ENCODE peak calls at places on chromosomes 4 and X, in four cellular contexts. One of them, this sample, is unnamed.

GRCh38 chrX:154813801-154814200 is 8.5 kb upstream of the MPP1 start:
- DNase-seq in Panc1: no peak
- DNase-seq in GM23338: peak; percentile 56
- DNase-seq in spleen: no peak
- DNase-seq in this sample: no peak

GRCh38 chrX:11579856-11580595 is 85.7 kb downstream of the ARHGAP6 start:
- DNase-seq in spleen: no peak
- DNase-seq in GM23338: no peak
- DNase-seq in Panc1: no peak
- DNase-seq in this sample: no peak

GRCh38 chr4:108466936-108467902 is 153.2 kb upstream of the RPL34 start:
- DNase-seq in Panc1: no peak
- DNase-seq in GM23338: no peak
- DNase-seq in spleen: no peak
- DNase-seq in this sample: no peak

GRCh38 chrX:12970691-12971202 is 4.2 kb upstream of the TMSB4X start:
- DNase-seq in Panc1: no peak
- DNase-seq in spleen: peak; percentile 64
- DNase-seq in GM23338: peak; percentile 70
- DNase-seq in this sample: no peak

GRCh38 chr4:177308125-177308524 is 1.5 kb upstream of the NEIL3 start:
- DNase-seq in Panc1: no peak
- DNase-seq in GM23338: no peak
- DNase-seq in spleen: no peak
- DNase-seq in this sample: peak; percentile 55

GRCh38 chr4:90328558-90328957 is 201.4 kb downstream of the CCSER1 start:
- DNase-seq in Panc1: no peak
- DNase-seq in GM23338: peak; percentile 12
- DNase-seq in spleen: no peak
- DNase-seq in this sample: no peak

GRCh38 chrX:103846395-103846794 is 14.3 kb upstream of the RAB9B start:
- DNase-seq in GM23338: no peak
- DNase-seq in spleen: no peak
- DNase-seq in Panc1: no peak
- DNase-seq in this sample: no peak

GRCh38 chr4:158996669-158997074 is 106.2 kb upstream of the RAPGEF2 start:
- DNase-seq in GM23338: no peak
- DNase-seq in Panc1: peak; percentile 88
- DNase-seq in spleen: no peak
- DNase-seq in this sample: no peak

GRCh38 chr4:20030108-20030507 is 221.6 kb upstream of the SLIT2 start:
- DNase-seq in Panc1: no peak
- DNase-seq in spleen: no peak
- DNase-seq in GM23338: no peak
- DNase-seq in this sample: no peak

GRCh38 chr4:2798399-2799301 is 5.8 kb downstream of the SH3BP2 start:
- DNase-seq in spleen: peak; percentile 95
- DNase-seq in GM23338: no peak
- DNase-seq in Panc1: no peak
- DNase-seq in this sample: no peak

GRCh38 chr4:47160095-47160494 is 128.7 kb downstream of the GABRB1 start:
- DNase-seq in GM23338: no peak
- DNase-seq in spleen: no peak
- DNase-seq in Panc1: no peak
- DNase-seq in this sample: no peak

GRCh38 chr4:7306021-7306420 is 113.7 kb downstream of the SORCS2 start:
- DNase-seq in GM23338: no peak
- DNase-seq in Panc1: no peak
- DNase-seq in spleen: no peak
- DNase-seq in this sample: no peak

GRCh38 chr4:101356928-101357327 is 9.6 kb upstream of the PPP3CA start:
- DNase-seq in GM23338: no peak
- DNase-seq in Panc1: peak; percentile 65
- DNase-seq in spleen: no peak
- DNase-seq in this sample: no peak

GRCh38 chr4:173367946-173368345 is 2.8 kb upstream of the SAP30 start:
- DNase-seq in spleen: no peak
- DNase-seq in Panc1: no peak
- DNase-seq in GM23338: no peak
- DNase-seq in this sample: no peak

GRCh38 chr4:70666369-70666768 is at the start of gene JCHAIN:
- DNase-seq in spleen: no peak
- DNase-seq in Panc1: no peak
- DNase-seq in GM23338: no peak
- DNase-seq in this sample: no peak

GRCh38 chrX:85391185-85391878 is 11.9 kb upstream of the POF1B start:
- DNase-seq in GM23338: no peak
- DNase-seq in Panc1: no peak
- DNase-seq in spleen: no peak
- DNase-seq in this sample: no peak

GRCh38 chr4:162461952-162462351 is 298.2 kb upstream of the FSTL5 start:
- DNase-seq in spleen: no peak
- DNase-seq in Panc1: no peak
- DNase-seq in GM23338: peak; percentile 15
- DNase-seq in this sample: no peak

GRCh38 chr4:186191266-186192067 is at the start of gene CYP4V2:
- DNase-seq in spleen: peak; percentile 96
- DNase-seq in Panc1: peak; percentile 8
- DNase-seq in GM23338: peak; percentile 88
- DNase-seq in this sample: peak; percentile 30

GRCh38 chrX:51568586-51568985 is 50.1 kb downstream of the CENPVL3 start:
- DNase-seq in GM23338: no peak
- DNase-seq in Panc1: peak; percentile 76
- DNase-seq in spleen: no peak
- DNase-seq in this sample: no peak

GRCh38 chr4:77856152-77856551 is 6.5 kb upstream of the MRPL1 start:
- DNase-seq in Panc1: no peak
- DNase-seq in GM23338: no peak
- DNase-seq in spleen: no peak
- DNase-seq in this sample: no peak

GRCh38 chr4:159159611-159160010 is 56.7 kb downstream of the RAPGEF2 start:
- DNase-seq in spleen: no peak
- DNase-seq in Panc1: no peak
- DNase-seq in GM23338: no peak
- DNase-seq in this sample: no peak

GRCh38 chr4:74237425-74237966 is 70.8 kb upstream of the EPGN start:
- DNase-seq in GM23338: no peak
- DNase-seq in Panc1: no peak
- DNase-seq in spleen: no peak
- DNase-seq in this sample: no peak

GRCh38 chr4:24741915-24742314 is 53.5 kb upstream of the SOD3 start:
- DNase-seq in Panc1: no peak
- DNase-seq in GM23338: no peak
- DNase-seq in spleen: no peak
- DNase-seq in this sample: no peak

GRCh38 chr4:25368315-25368714 is 8.7 kb upstream of the ANAPC4 start:
- DNase-seq in Panc1: no peak
- DNase-seq in GM23338: no peak
- DNase-seq in spleen: no peak
- DNase-seq in this sample: no peak

GRCh38 chr4:73864365-73864764 is 4.8 kb upstream of the CXCL1 start:
- DNase-seq in Panc1: no peak
- DNase-seq in spleen: no peak
- DNase-seq in GM23338: peak; percentile 57
- DNase-seq in this sample: no peak

GRCh38 chr4:144712775-144713174 is 66.8 kb downstream of the HHIP start:
- DNase-seq in spleen: no peak
- DNase-seq in GM23338: no peak
- DNase-seq in Panc1: no peak
- DNase-seq in this sample: no peak

GRCh38 chr4:108117473-108118182 is 51.1 kb downstream of the LEF1 start:
- DNase-seq in Panc1: no peak
- DNase-seq in spleen: no peak
- DNase-seq in GM23338: peak; percentile 87
- DNase-seq in this sample: no peak

GRCh38 chr4:22574880-22575279 is 59.0 kb upstream of the ADGRA3 start:
- DNase-seq in GM23338: no peak
- DNase-seq in spleen: no peak
- DNase-seq in Panc1: no peak
- DNase-seq in this sample: no peak

DNA sequence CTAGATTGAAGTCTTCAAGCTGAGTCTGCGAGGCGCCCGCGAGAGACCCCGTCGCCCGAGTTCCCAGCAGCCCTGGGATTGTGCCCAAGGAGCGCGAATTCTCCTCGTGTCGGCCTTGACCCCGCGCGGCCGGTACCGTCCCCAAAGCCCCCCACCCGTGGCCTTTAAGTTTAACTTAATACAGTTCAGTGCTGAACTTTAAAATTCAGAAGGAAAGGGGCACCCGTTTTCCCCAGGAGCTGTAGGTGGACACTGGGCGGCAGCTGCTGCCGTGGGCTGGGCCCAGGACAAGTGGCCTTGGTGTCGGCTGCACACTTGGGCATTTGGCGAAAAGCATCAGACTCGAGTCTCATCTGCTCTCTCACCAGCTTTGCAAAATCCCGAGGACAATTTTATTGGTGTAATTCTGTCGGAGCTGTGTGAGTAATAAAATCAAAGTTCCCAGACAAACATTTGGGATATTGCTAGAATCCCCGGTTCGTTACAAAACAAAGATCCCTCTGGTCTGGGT is 634 bp downstream of the CWH43 start:
- DNase-seq in Panc1: no peak
- DNase-seq in GM23338: no peak
- DNase-seq in spleen: no peak
- DNase-seq in this sample: no peak
- H3K4me3 ChIP-seq in Panc1: no peak overlapping the region
- H3K4me3 ChIP-seq in GM23338: peak overlapping the region; percentile 68
- H3K4me3 ChIP-seq in spleen: no peak overlapping the region
- H3K4me3 ChIP-seq in this sample: no peak overlapping the region

DNA sequence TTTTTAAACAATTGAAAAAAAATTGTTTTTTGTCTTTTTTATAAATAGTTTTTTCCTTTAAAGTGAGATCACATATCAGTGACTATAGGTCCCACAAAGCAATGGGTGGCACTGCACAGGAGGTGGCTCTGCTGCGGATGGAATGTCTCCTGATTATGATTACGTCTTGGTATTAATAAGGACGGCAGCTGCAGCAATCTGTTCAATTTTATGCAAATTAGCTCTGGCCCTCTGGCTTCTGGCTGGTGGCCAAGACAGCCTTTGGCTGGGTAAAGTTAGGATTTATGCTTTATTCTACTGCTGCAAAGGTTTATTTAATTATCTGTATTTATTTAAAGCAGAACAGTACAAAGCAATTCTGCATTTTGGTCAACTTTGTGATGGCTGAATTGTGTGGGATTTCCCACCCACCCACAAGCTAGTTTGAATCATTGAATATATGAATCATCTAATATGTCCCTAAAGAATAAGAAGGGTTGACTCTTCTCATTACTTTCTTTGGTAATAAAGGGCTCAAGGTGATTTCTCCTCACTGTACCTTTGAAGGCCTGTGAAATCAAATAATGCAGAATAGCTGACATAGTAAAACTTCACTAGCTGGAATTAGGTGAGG is 745.6 kb upstream of the FAM241A start:
- DNase-seq in GM23338: no peak
- DNase-seq in Panc1: no peak
- DNase-seq in spleen: no peak
- DNase-seq in this sample: no peak
- H3K27me3 ChIP-seq in GM23338: no peaks in the 10 kb centered on the region
- H3K27me3 ChIP-seq in Panc1: no peaks in the 10 kb centered on the region
- H3K27me3 ChIP-seq in spleen: no peaks in the 10 kb centered on the region
- H3K27me3 ChIP-seq in this sample: no peaks in the 10 kb centered on the region

DNA sequence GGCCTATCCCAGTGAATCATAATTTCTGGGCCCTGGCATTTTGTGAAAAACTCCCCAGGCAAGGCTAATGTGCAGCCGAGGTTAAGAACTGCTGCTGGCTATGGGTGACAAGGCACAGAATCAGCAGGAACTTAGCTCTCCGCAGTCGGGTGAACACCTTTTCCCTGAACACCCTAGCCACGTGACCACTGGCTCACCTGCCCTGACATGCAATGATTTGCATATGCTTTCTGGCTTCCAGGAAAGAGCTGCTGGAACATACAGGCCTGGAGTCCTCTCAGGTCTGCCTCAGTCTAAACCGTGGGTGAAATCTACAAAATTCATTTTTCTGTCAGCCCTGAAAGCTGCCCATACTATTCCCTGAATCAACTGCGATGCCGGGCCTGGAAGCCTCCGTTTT is 56.6 kb downstream of the ZNF827 start:
- DNase-seq in spleen: no peak
- DNase-seq in GM23338: no peak
- DNase-seq in Panc1: no peak
- DNase-seq in this sample: peak; percentile 67
- TF ChIP-seq POLR2AphosphoS5 in spleen: peak; percentile 6
- TF ChIP-seq POLR2AphosphoS5 in GM23338: no peak
- TF ChIP-seq POLR2AphosphoS5 in Panc1: no peak
- TF ChIP-seq POLR2AphosphoS5 in this sample: no peak

GRCh38 chr4:138251904-138252303 is 9.8 kb upstream of the SLC7A11 start:
- DNase-seq in GM23338: no peak
- DNase-seq in Panc1: no peak
- DNase-seq in spleen: no peak
- DNase-seq in this sample: no peak
- H3K4me3 ChIP-seq in GM23338: no peak overlapping the region
- H3K4me3 ChIP-seq in Panc1: no peak overlapping the region
- H3K4me3 ChIP-seq in spleen: no peak overlapping the region
- H3K4me3 ChIP-seq in this sample: no peak overlapping the region

GRCh38 chrX:34880656-34881055 is 61.9 kb upstream of the FAM47B start:
- DNase-seq in spleen: no peak
- DNase-seq in GM23338: no peak
- DNase-seq in Panc1: no peak
- DNase-seq in this sample: no peak
- H3K27me3 ChIP-seq in spleen: no peaks in the 10 kb centered on the region
- H3K27me3 ChIP-seq in GM23338: no peaks in the 10 kb centered on the region
- H3K27me3 ChIP-seq in Panc1: no peaks in the 10 kb centered on the region
- H3K27me3 ChIP-seq in this sample: peaks cover 10% of the 10 kb centered on the region

GRCh38 chr4:152422817-152423320 is 113.0 kb downstream of the FBXW7 start:
- DNase-seq in Panc1: no peak
- DNase-seq in GM23338: no peak
- DNase-seq in spleen: no peak
- DNase-seq in this sample: no peak

GRCh38 chr4:152427971-152428370 is 107.9 kb downstream of the FBXW7 start:
- DNase-seq in spleen: no peak
- DNase-seq in GM23338: no peak
- DNase-seq in Panc1: no peak
- DNase-seq in this sample: no peak

GRCh38 chr4:152421576-152421975 is 114.3 kb downstream of the FBXW7 start:
- DNase-seq in GM23338: no peak
- DNase-seq in spleen: no peak
- DNase-seq in Panc1: no peak
- DNase-seq in this sample: no peak

GRCh38 chr4:152419809-152420208 is 116.1 kb downstream of the FBXW7 start:
- DNase-seq in GM23338: no peak
- DNase-seq in spleen: no peak
- DNase-seq in Panc1: no peak
- DNase-seq in this sample: no peak

DNA sequence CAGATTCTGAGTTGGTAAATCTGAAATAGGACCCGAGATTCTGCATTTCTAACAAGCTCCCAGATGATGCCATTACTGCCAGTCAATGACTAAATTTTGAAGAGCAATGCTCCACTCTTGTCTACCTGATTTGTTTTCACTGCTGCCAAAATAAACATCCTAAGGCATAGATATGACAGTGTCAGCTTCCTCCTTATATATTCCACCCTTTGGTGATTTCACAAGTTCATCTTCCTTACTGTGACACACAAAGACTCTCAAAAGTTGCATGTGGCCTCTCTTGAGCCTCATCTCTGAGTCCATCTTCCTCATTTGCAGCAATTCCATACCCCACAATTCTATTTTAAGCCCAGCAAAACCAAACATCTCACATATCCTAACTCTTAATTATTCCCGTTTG is 110.9 kb downstream of the FBXW7 start:
- DNase-seq in Panc1: no peak
- DNase-seq in GM23338: no peak
- DNase-seq in spleen: no peak
- DNase-seq in this sample: no peak
- TF ChIP-seq POLR2AphosphoS5 in Panc1: no peak
- TF ChIP-seq POLR2AphosphoS5 in GM23338: no peak
- TF ChIP-seq POLR2AphosphoS5 in spleen: no peak
- TF ChIP-seq POLR2AphosphoS5 in this sample: no peak